ENCODE peak calls at places on chromosomes 4 and X, in four cellular contexts. X is A549, E is GM12878, B is endothelial cell of umbilical vein. D is an unnamed sample.

GRCh38 chr4:561456-561855 is 14.6 kb downstream of the TMEM271 start:
- DNase-seq in E (no peak), X (no peak), B (no peak), D (no peak)

GRCh38 chrX:46407036-46407752 is 138.0 kb downstream of the ZNF674 start:
- DNase-seq in X (no peak), E (no peak), B (peak), D (no peak)

GRCh38 chr4:186702940-186703339 is 20.7 kb downstream of the FAT1 start:
- DNase-seq in B (no peak), E (no peak), X (no peak), D (no peak)

GRCh38 chrX:25544641-25545040 is 528.9 kb upstream of the ARX start:
- DNase-seq in B (no peak), X (no peak), E (no peak), D (no peak)

GRCh38 chr4:4780634-4781287 is 78.7 kb upstream of the MSX1 start:
- DNase-seq in X (no peak), B (no peak), E (no peak), D (no peak)

GRCh38 chr4:101119141-101119540 is 228.2 kb downstream of the PPP3CA start:
- DNase-seq in B (no peak), X (no peak), E (no peak), D (no peak)

GRCh38 chr4:152258804-152259708 is 276.8 kb downstream of the FBXW7 start:
- DNase-seq in E (no peak), B (peak), X (no peak), D (no peak)

GRCh38 chr4:129355529-129355928 is 259.6 kb downstream of the C4orf33 start:
- DNase-seq in B (no peak), X (no peak), E (no peak), D (no peak)

GRCh38 chr4:21882050-21882839 is 66.3 kb downstream of the KCNIP4 start:
- DNase-seq in E (no peak), X (no peak), B (no peak), D (no peak)

GRCh38 chrX:71950066-71950465 is 39.4 kb downstream of the NHSL2 start:
- DNase-seq in B (no peak), E (no peak), X (no peak), D (no peak)

GRCh38 chrX:140723251-140723650 is 13.7 kb downstream of the LINC00632 start:
- DNase-seq in X (no peak), E (no peak), B (no peak), D (no peak)

GRCh38 chrX:24506082-24506481 is 41.0 kb downstream of the PDK3 start:
- DNase-seq in X (no peak), E (peak), B (no peak), D (peak)

GRCh38 chrX:17876135-17876534 is 15.0 kb upstream of the RAI2 start:
- DNase-seq in E (no peak), B (no peak), X (no peak), D (no peak)

GRCh38 chr4:151355155-151355554 is 29.8 kb upstream of the SH3D19 start:
- DNase-seq in E (no peak), X (no peak), B (no peak), D (no peak)

GRCh38 chr4:180513076-180513475 is 1730.1 kb upstream of the TENM3 start:
- DNase-seq in X (no peak), B (no peak), E (no peak), D (no peak)

GRCh38 chr4:175637762-175638161 is 174.3 kb downstream of the GPM6A start:
- DNase-seq in X (no peak), E (no peak), B (no peak), D (no peak)

GRCh38 chrX:56813318-56813837 is 84.3 kb downstream of the NBDY start:
- DNase-seq in B (peak), E (no peak), X (no peak), D (peak)

GRCh38 chrX:22220941-22221340 is 51.8 kb upstream of the CBLL2 start:
- DNase-seq in X (peak), B (peak), E (no peak), D (no peak)

GRCh38 chr4:57763070-57763469 is 652.9 kb upstream of the IGFBP7 start:
- DNase-seq in B (no peak), X (no peak), E (no peak), D (peak)

GRCh38 chr4:110163327-110164070 is 34.9 kb downstream of the ELOVL6 start:
- DNase-seq in X (peak), E (no peak), B (no peak), D (no peak)

GRCh38 chrX:130555341-130555740 is 153.6 kb downstream of the RBMX2 start:
- DNase-seq in X (no peak), E (no peak), B (no peak), D (no peak)

GRCh38 chr4:40576651-40577480 is 52.8 kb downstream of the RBM47 start:
- DNase-seq in B (peak), E (peak), X (peak), D (peak)

GRCh38 chr4:111512081-111512774 is 633.0 kb upstream of the FAM241A start:
- DNase-seq in B (peak), X (peak), E (no peak), D (peak)

GRCh38 chr4:69092190-69092589 is 4.1 kb upstream of the UGT2B7 start:
- DNase-seq in E (no peak), X (no peak), B (peak), D (peak)

GRCh38 chrX:65985922-65986588 is 53.8 kb downstream of the VSIG4 start:
- DNase-seq in B (peak), X (peak), E (peak), D (peak)

GRCh38 chr4:38080061-38080531 is 119.9 kb downstream of the PTTG2 start:
- DNase-seq in X (no peak), B (no peak), E (no peak), D (no peak)

GRCh38 chr4:85510632-85510984 is 35.7 kb downstream of the ARHGAP24 start:
- DNase-seq in X (no peak), E (no peak), B (no peak), D (no peak)

GRCh38 chr4:38876636-38877035 is 9.0 kb downstream of the FAM114A1 start:
- DNase-seq in E (no peak), X (no peak), B (no peak), D (no peak)

GRCh38 chrX:103954259-103954658 is 8.2 kb upstream of the TMSB15B start:
- DNase-seq in E (no peak), X (no peak), B (no peak), D (no peak)

GRCh38 chr4:59339631-59340030 is 1860.5 kb upstream of the ADGRL3 start:
- DNase-seq in X (no peak), B (no peak), E (no peak), D (no peak)

GRCh38 chrX:24515447-24515846 is 50.4 kb downstream of the PDK3 start:
- DNase-seq in X (no peak), B (peak), E (no peak), D (peak)

GRCh38 chrX:134006484-134007161 is 21.2 kb upstream of the GPC3 start:
- DNase-seq in B (no peak), E (no peak), X (no peak), D (no peak)

DNA sequence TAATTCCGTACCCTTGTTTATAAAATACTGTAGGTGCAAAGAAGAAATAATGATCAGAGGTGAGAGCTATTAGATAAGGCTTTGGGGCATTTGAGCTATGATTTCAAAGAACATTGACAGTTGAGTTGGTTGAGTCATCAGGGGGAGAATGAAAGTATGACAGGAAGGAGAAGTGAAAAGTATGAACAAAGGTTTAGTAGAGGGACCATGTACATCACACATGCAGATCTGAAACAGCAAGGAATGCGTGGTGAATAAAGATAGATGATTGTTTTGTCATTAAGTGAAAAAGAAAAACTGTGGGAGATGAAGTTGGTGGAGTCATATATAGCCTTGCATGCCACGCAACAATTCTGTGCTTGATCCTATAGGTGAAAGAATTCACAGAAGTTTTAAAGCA is 163.1 kb downstream of the ARAP2 start:
- DNase-seq in E (peak), X (no peak), B (no peak), D (peak)
- TF ChIP-seq MYC in E (no peak), X (no peak), B (no peak), D (no peak)

DNA sequence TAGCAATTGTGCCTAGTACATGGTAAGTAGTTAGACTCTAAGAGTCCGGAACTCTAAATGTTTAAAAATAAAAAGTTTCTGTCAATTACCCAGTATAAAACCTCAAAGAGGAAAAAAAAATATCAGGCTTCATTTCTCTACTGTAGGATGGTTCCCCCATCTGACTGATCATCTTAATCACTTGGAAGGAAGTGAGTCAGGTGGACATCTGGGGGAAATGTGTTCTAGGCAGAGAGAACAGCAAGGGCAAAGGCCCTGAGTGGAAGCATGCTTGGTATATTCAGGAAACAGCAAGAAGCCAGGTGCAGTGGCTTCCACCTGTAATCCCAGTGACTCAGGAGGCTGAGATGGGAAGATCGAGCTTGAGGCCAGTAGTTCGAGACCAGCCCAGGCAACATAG is 2.9 kb upstream of the EIF1AX start:
- DNase-seq in X (no peak), B (peak), E (no peak), D (peak)
- TF ChIP-seq MAX in X (no peak), B (no peak), E (no peak), D (no peak)

DNA sequence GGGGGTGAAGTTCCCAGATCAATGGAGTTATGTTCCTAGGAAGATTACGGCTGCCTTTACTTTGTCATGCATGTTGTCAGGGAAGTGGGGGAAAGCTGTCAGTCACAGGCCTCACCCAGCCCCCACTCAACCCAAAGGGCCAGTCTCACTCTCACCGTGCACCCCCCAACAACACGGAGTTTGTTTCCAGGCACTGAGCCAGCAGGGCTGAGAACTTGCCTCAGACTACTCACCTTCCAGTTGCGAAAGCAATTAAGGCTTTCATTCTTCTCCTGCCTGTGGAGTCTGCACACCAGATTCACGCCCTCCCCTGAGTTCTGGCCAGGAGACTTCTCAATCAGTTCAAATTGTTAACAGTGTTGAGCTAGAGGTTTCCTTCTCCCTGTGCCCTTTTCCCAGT is 114.3 kb downstream of the SH3BGRL start:
- DNase-seq in B (no peak), E (no peak), X (no peak), D (no peak)
- TF ChIP-seq MYC in B (no peak), E (no peak), X (no peak), D (no peak)

GRCh38 chr4:26127851-26128337 is 192.9 kb upstream of the RBPJ start:
- DNase-seq in X (no peak), B (no peak), E (no peak), D (no peak)

GRCh38 chr4:26127001-26127400 is 193.8 kb upstream of the RBPJ start:
- DNase-seq in X (no peak), E (no peak), B (no peak), D (no peak)

GRCh38 chr4:26122690-26123089 is 198.1 kb upstream of the RBPJ start:
- DNase-seq in E (no peak), B (no peak), X (no peak), D (no peak)

GRCh38 chr4:26124753-26125236 is 196.0 kb upstream of the RBPJ start:
- DNase-seq in B (no peak), E (no peak), X (no peak), D (peak)

DNA sequence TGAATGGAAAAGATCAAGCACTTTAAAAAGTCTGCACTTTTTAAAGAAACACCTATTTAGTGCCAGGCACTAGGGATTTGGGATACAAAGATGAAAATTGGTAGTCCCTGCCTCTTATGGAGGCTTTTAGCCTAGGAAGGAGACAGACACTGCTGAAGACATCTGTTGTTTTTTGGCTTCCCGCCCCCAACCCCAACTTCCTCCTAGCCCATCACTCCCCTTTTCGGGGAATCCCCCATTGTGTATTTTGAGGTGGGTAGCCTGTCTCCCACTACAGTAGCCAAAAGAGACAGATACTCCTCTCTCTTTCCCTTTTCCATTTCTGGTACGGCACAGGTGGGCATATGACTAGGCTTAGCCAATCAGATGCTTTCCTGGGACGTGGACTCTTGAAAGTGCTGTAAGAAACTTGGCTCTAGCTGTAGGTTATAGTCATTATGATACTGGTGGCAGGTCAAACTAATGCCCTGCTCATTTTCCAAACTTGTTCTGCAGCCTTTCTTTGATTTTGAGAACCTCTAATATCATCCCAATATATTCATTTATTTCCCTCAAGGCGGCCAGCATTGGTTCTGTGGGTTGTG is 194.6 kb upstream of the RBPJ start:
- DNase-seq in B (no peak), X (no peak), E (peak), D (peak)
- TF ChIP-seq MAX in B (no peak), X (no peak), E (no peak), D (no peak)

DNA sequence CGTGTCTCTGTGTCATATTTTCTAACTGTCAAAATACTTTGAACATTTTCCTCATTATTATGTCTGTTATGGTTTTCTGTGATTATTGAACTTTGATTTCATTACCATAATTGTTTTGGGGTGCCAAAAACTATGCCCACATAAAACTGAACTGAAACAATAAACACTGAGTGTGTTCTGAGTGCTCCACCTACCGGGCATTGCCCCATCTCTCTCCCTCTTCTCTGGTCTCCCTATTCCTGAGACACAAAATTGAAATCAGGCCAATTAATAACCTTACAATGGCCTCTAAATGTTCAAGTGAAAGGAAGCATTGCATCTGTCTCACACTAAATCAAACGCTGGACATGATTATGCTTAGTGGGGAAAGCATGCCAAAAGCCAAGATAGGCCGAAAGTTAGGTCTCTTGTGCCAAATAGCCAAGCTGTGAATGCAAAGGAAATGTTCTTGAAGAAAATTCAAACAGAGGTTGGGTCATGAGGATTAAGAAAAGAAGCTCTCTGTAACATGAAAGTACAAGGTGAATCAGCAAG is 972.3 kb downstream of the PCDH7 start:
- DNase-seq in E (no peak), X (no peak), B (peak), D (no peak)
- TF ChIP-seq MYC in E (no peak), X (no peak), B (no peak), D (no peak)

GRCh38 chr4:8557151-8558076 is 22.8 kb upstream of the GPR78 start:
- DNase-seq in B (no peak), X (no peak), E (no peak), D (no peak)

GRCh38 chr4:8559011-8559410 is 21.2 kb upstream of the GPR78 start:
- DNase-seq in X (no peak), B (no peak), E (no peak), D (no peak)

GRCh38 chr4:8560265-8561047 is 19.7 kb upstream of the GPR78 start:
- DNase-seq in E (no peak), X (no peak), B (no peak), D (no peak)

GRCh38 chr4:8558080-8558960 is 21.9 kb upstream of the GPR78 start:
- DNase-seq in E (no peak), X (no peak), B (no peak), D (no peak)

GRCh38 chr4:8559524-8560264 is 20.5 kb upstream of the GPR78 start:
- DNase-seq in X (no peak), E (no peak), B (no peak), D (no peak)
- TF ChIP-seq MAX in X (no peak), E (no peak), B (no peak), D (no peak)

DNA sequence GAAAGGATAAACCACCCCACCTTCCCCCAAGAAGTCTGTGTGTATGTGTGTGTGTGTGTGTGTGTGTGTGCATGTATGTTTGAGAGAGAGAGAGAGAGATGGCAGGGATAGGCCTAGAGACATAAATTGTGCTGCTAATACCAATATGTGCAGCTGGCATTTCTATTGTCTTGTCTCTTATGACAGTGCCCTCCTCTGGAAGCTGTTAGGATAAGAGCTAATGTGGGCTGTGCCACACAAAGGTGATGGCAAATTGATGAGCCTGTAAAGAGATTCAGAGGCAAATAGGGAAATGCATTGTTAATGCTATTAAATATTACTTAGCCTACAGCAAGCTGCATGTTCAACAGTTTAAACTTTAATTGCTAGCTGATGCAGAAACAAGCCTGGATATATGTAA is 332.0 kb downstream of the NKX6-1 start:
- DNase-seq in B (no peak), E (no peak), X (no peak), D (no peak)
- TF ChIP-seq MYC in B (no peak), E (no peak), X (no peak), D (no peak)

GRCh38 chr4:172018358-172018757 is 205.2 kb downstream of the GALNTL6 start:
- DNase-seq in X (no peak), E (no peak), B (no peak), D (no peak)
- TF ChIP-seq MAX in X (no peak), E (no peak), B (no peak), D (no peak)

GRCh38 chrX:68060506-68061205 is 372.6 kb downstream of the OPHN1 start:
- DNase-seq in E (no peak), B (peak), X (no peak), D (no peak)
- TF ChIP-seq MYC in E (no peak), B (no peak), X (no peak), D (no peak)

D was measured in NB4.